ENCODE peak calls at places on chromosomes 6 and 20, in ten cellular contexts. L is cardiac muscle cell; E is transverse colon; V is HEK293T; M is suprapubic skin; X is CD8-positive, alpha-beta memory T cell; A is NCI-H1092 treated with DMSO at 0.1 percent for 48 hours; B is SW 1271; I is natural killer cell; S is T1000. Q is an unnamed sample.

GRCh38 chr6:143037470-143037869 is 23.2 kb upstream of the AIG1 start:
- DNase-seq in L (no peak), E (no peak), V (no peak), M (no peak), X (no peak), A (no peak), B (no peak), I (no peak), S (no peak), Q (no peak)

GRCh38 chr20:50729925-50730764 is 1.2 kb upstream of the PARD6B start:
- DNase-seq in L (peak), E (peak), V (no peak), M (no peak), X (no peak), A (no peak), B (no peak), I (no peak), S (no peak), Q (no peak)

GRCh38 chr6:159833556-159833955 is 33.5 kb downstream of the PNLDC1 start:
- DNase-seq in L (peak), E (no peak), V (no peak), M (no peak), X (no peak), A (no peak), B (no peak), I (no peak), S (no peak), Q (no peak)

GRCh38 chr6:35228483-35228882 is 14.7 kb downstream of the SCUBE3 start:
- DNase-seq in L (no peak), E (no peak), V (no peak), M (no peak), X (no peak), A (no peak), B (no peak), I (no peak), S (no peak), Q (no peak)

GRCh38 chr6:57262491-57262890 is 40.4 kb upstream of the RAB23 start:
- DNase-seq in L (no peak), E (peak), V (no peak), M (peak), X (no peak), A (no peak), B (no peak), I (no peak), S (no peak), Q (no peak)

GRCh38 chr6:164007881-164008280 is 593.4 kb downstream of the QKI start:
- DNase-seq in L (no peak), E (no peak), V (no peak), M (no peak), X (no peak), A (no peak), B (no peak), I (no peak), S (no peak), Q (no peak)

GRCh38 chr6:2522521-2522920 is 228.2 kb downstream of the MYLK4 start:
- DNase-seq in L (peak), E (no peak), V (no peak), M (no peak), X (no peak), A (no peak), B (no peak), I (no peak), S (no peak), Q (no peak)

GRCh38 chr20:60837386-60837785 is 414.7 kb upstream of the CDH4 start:
- DNase-seq in L (no peak), E (no peak), V (no peak), M (no peak), X (no peak), A (no peak), B (no peak), I (no peak), S (no peak), Q (no peak)

GRCh38 chr6:88780714-88781389 is 182.6 kb downstream of the RNGTT start:
- DNase-seq in L (peak), E (peak), V (peak), M (no peak), X (peak), A (peak), B (peak), I (no peak), S (peak), Q (peak)

GRCh38 chr6:82906489-82906888 is 159.2 kb downstream of the UBE3D start:
- DNase-seq in L (peak), E (no peak), V (no peak), M (no peak), X (no peak), A (no peak), B (no peak), I (no peak), S (no peak), Q (peak)

GRCh38 chr6:41014780-41015179 is 24.2 kb downstream of the UNC5CL start:
- DNase-seq in L (no peak), E (no peak), V (no peak), M (no peak), X (no peak), A (no peak), B (no peak), I (no peak), S (no peak), Q (no peak)

GRCh38 chr20:59804347-59804746 is 129.1 kb downstream of the SYCP2 start:
- DNase-seq in L (no peak), E (no peak), V (no peak), M (no peak), X (no peak), A (no peak), B (no peak), I (no peak), S (no peak), Q (no peak)

GRCh38 chr6:143806282-143807102 is 36.6 kb upstream of the LTV1 start:
- DNase-seq in L (peak), E (no peak), V (no peak), M (no peak), X (no peak), A (no peak), B (no peak), I (no peak), S (peak), Q (peak)

GRCh38 chr20:24148372-24148771 is 159.8 kb upstream of the GGTLC1 start:
- DNase-seq in L (no peak), E (peak), V (no peak), M (no peak), X (no peak), A (no peak), B (no peak), I (peak), S (no peak), Q (no peak)

GRCh38 chr6:148502083-148502772 is 159.6 kb downstream of the SASH1 start:
- DNase-seq in L (peak), E (no peak), V (no peak), M (peak), X (no peak), A (no peak), B (no peak), I (no peak), S (no peak), Q (no peak)

GRCh38 chr6:159979136-159979874 is 10.4 kb downstream of the IGF2R start:
- DNase-seq in L (peak), E (peak), V (no peak), M (no peak), X (peak), A (peak), B (no peak), I (peak), S (peak), Q (no peak)

GRCh38 chr6:78942451-78942850 is 75.1 kb downstream of the IRAK1BP1 start:
- DNase-seq in L (peak), E (no peak), V (no peak), M (no peak), X (no peak), A (no peak), B (no peak), I (no peak), S (no peak), Q (no peak)

GRCh38 chr20:43364001-43364400 is 93.7 kb upstream of the SRSF6 start:
- DNase-seq in L (no peak), E (no peak), V (no peak), M (no peak), X (no peak), A (no peak), B (no peak), I (no peak), S (no peak), Q (no peak)

GRCh38 chr6:46901747-46902362 is 19.9 kb downstream of the ADGRF5 start:
- DNase-seq in L (peak), E (no peak), V (no peak), M (no peak), X (no peak), A (no peak), B (no peak), I (no peak), S (no peak), Q (no peak)

GRCh38 chr6:16130932-16131387 is 2.1 kb downstream of the MYLIP start:
- DNase-seq in L (peak), E (peak), V (peak), M (no peak), X (peak), A (no peak), B (peak), I (peak), S (peak), Q (peak)

Q was measured in H4.